ENCODE peak calls at places on chromosomes 13 and 19, in nine cellular contexts. P, C, Y, X, R, F, B, O and N are unnamed samples.
A peak's percentile ranks its signal among the peaks of the same experiment; 100 is the strongest.

GRCh38 chr13:44155422-44156293 is 218.0 kb upstream of the SERP2 start:
- DNase-seq in P (no peak), C (no peak), Y (peak; percentile 38), X (peak; percentile 31), R (peak; percentile 47), F (no peak), B (no peak), O (no peak), N (no peak)

GRCh38 chr19:11047856-11048255 is 41.4 kb upstream of the LDLR start:
- DNase-seq in P (no peak), C (no peak), Y (no peak), X (no peak), R (no peak), F (no peak), B (no peak), O (no peak), N (no peak)

GRCh38 chr13:20526664-20527063 is 1.0 kb upstream of the CRYL1 start:
- DNase-seq in P (no peak), C (no peak), Y (no peak), X (no peak), R (peak; percentile 18), F (peak; percentile 20), B (peak; percentile 18), O (no peak), N (peak; percentile 22)

GRCh38 chr19:45676851-45677263 is 8.8 kb downstream of the GIPR start:
- DNase-seq in P (no peak), C (peak; percentile 85), Y (peak; percentile 87), X (no peak), R (no peak), F (no peak), B (no peak), O (no peak), N (no peak)

GRCh38 chr13:97977376-97977705 is 23.9 kb downstream of the IPO5 start:
- DNase-seq in P (no peak), C (no peak), Y (no peak), X (no peak), R (peak; percentile 11), F (no peak), B (no peak), O (peak; percentile 4), N (no peak)

GRCh38 chr13:80604094-80604493 is 263.2 kb upstream of the SPRY2 start:
- DNase-seq in P (no peak), C (no peak), Y (peak; percentile 8), X (peak; percentile 4), R (no peak), F (no peak), B (no peak), O (peak; percentile 4), N (no peak)

GRCh38 chr19:8088752-8089663 is 36.4 kb downstream of the CCL25 start:
- DNase-seq in P (no peak), C (no peak), Y (no peak), X (no peak), R (no peak), F (no peak), B (no peak), O (peak; percentile 16), N (no peak)

GRCh38 chr13:102089177-102089576 is 312.7 kb downstream of the FGF14 start:
- DNase-seq in P (no peak), C (no peak), Y (no peak), X (no peak), R (no peak), F (no peak), B (no peak), O (peak; percentile 11), N (peak; percentile 34)

GRCh38 chr19:39448271-39448670 is 2.9 kb downstream of the SUPT5H start:
- DNase-seq in P (peak; percentile 71), C (no peak), Y (no peak), X (no peak), R (peak; percentile 68), F (no peak), B (no peak), O (peak; percentile 75), N (no peak)

DNA sequence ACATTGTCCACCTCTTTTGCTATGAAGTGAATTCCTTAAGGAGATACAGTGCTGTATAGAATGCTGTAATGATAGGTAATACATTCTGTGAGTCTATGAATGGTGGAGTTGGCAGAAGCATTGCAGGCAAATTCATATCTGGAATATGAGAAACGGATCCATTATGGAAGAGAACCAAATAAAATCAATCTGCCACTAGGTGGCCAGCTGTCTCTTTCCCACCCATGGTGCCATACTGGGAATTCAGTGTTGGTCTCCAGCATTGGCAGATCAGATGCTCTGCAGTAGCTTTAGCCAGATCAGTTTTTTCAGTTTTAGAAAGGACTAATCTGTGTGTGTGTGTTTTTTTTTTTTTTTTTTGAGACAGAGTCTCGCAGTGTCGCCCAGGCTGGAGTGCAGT is 27.6 kb downstream of the DNAJC3 start:
- DNase-seq in P (no peak), C (no peak), Y (peak; percentile 57), X (no peak), R (no peak), F (no peak), B (no peak), O (peak; percentile 29), N (peak; percentile 37)
- TF ChIP-seq EZH2 in P (no peak), C (no peak), Y (no peak), X (no peak), R (no peak), F (no peak), B (no peak), O (no peak), N (no peak)

GRCh38 chr19:42206871-42207755 is 10.4 kb downstream of the DEDD2 start:
- DNase-seq in P (peak; percentile 71), C (no peak), Y (no peak), X (no peak), R (peak; percentile 72), F (no peak), B (no peak), O (peak; percentile 88), N (no peak)

GRCh38 chr19:42204684-42205083 is 12.8 kb downstream of the DEDD2 start:
- DNase-seq in P (no peak), C (no peak), Y (peak; percentile 37), X (no peak), R (no peak), F (no peak), B (no peak), O (no peak), N (no peak)

GRCh38 chr19:42201489-42202289 is 15.8 kb downstream of the DEDD2 start:
- DNase-seq in P (no peak), C (no peak), Y (no peak), X (no peak), R (no peak), F (no peak), B (no peak), O (no peak), N (no peak)

GRCh38 chr19:42202290-42202867 is 15.1 kb downstream of the DEDD2 start:
- DNase-seq in P (no peak), C (no peak), Y (no peak), X (no peak), R (no peak), F (no peak), B (no peak), O (no peak), N (no peak)

DNA sequence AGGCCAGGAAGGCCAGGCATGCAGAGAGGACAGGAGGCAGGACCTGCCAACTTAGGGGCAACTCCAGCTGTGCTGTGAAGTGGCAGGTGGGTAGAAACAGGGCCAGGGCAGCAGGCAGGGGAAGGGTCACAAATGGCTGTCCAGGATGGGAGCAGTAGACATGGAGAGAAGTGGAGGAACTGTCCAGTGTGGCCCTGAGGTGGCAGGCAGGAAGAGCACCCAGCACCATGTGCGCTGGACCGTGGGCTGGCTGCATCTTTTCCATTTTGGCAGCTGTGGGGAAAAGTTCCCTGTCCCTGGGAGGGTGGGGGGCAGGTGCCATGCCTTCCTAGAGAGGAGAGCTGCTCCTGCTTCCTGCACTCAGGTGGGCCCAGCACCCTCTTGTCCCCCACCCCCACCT is 13.8 kb downstream of the DEDD2 start:
- DNase-seq in P (no peak), C (no peak), Y (no peak), X (no peak), R (no peak), F (no peak), B (no peak), O (no peak), N (no peak)
- H3K36me3 ChIP-seq in P (peaks cover 15% of the 10 kb centered on the region), C (peaks cover 66% of the 10 kb centered on the region), Y (peaks cover 15% of the 10 kb centered on the region), X (no peaks in the 10 kb centered on the region), R (peaks cover 19% of the 10 kb centered on the region), F (peaks cover 48% of the 10 kb centered on the region), B (peaks cover 66% of the 10 kb centered on the region), O (peaks cover 18% of the 10 kb centered on the region), N (peaks cover 64% of the 10 kb centered on the region)

GRCh38 chr13:27915301-27916207 is 4.2 kb upstream of the PDX1 start:
- DNase-seq in P (peak; percentile 35), C (peak; percentile 39), Y (peak; percentile 19), X (no peak), R (no peak), F (no peak), B (no peak), O (peak; percentile 54), N (no peak)
- H3K27ac ChIP-seq in P (no peak overlapping the region), C (no peak overlapping the region), Y (no peak overlapping the region), X (no peak overlapping the region), R (no peak overlapping the region), F (no peak overlapping the region), B (no peak overlapping the region), O (no peak overlapping the region), N (no peak overlapping the region)

DNA sequence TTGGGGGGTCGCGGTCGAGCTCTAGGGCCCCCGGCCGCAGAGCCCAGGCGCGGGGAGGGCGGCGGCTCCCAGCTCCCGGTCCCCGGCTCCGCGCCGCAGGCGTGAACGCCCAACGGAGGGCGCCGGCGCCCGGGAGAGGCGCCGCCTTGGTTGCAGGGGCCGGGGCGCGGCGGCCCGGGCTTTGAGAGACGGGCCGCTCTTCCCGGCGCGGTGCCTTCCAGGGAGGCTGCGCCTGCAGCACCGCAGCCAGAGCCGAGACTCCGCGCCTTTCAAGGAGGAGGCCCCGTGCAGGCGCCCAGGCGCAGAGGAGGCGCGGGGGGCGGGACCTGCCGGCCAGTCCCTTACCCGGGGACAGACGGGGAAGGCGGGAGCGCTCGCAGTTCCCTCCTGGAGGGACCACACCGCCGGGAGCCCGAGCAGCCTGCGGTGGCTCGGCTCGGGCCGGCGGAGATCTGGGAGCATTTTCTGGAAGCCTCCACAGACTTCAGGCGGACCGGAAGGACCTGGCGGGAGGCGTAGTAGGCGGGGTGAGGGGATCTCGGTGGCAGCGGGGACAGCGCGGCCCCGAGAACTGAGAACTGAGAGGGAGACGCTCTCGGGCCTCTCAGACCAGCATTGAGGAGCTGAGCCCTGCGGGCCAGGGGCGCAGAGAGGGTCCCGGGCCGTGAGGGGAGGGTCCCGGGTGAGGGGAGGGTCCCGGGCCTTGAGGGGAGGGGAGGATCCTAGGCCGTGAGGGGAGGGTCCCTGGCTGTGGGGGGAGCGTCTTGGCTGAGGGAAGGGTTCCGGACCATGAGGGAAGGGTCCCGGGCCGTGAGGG is 25.5 kb upstream of the MCF2L start:
- DNase-seq in P (peak; percentile 12), C (peak; percentile 81), Y (peak; percentile 72), X (peak; percentile 85), R (peak; percentile 23), F (no peak), B (no peak), O (peak; percentile 28), N (peak; percentile 56)
- TF ChIP-seq EZH2 in P (no peak), C (no peak), Y (no peak), X (no peak), R (no peak), F (no peak), B (no peak), O (no peak), N (no peak)

GRCh38 chr19:19653597-19654147 is 9.8 kb downstream of the ATP13A1 start:
- DNase-seq in P (no peak), C (no peak), Y (no peak), X (no peak), R (no peak), F (no peak), B (no peak), O (no peak), N (no peak)
- H3K36me3 ChIP-seq in P (peaks cover 21% of the 10 kb centered on the region), C (peaks cover 84% of the 10 kb centered on the region), Y (peaks cover 23% of the 10 kb centered on the region), X (no peaks in the 10 kb centered on the region), R (peaks cover 55% of the 10 kb centered on the region), F (peaks cover 69% of the 10 kb centered on the region), B (peaks cover 98% of the 10 kb centered on the region), O (peaks cover 73% of the 10 kb centered on the region), N (peaks cover 78% of the 10 kb centered on the region)

GRCh38 chr19:29844891-29845575 is 33.2 kb downstream of the CCNE1 start:
- DNase-seq in P (peak; percentile 86), C (peak; percentile 95), Y (peak; percentile 95), X (peak; percentile 96), R (peak; percentile 91), F (peak; percentile 89), B (peak; percentile 96), O (peak; percentile 81), N (peak; percentile 93)
- H3K27ac ChIP-seq in P (no peak overlapping the region), C (no peak overlapping the region), Y (peak overlapping the region; percentile 64), X (peak overlapping the region; percentile 12), R (peak overlapping the region; percentile 9), F (peak overlapping the region; percentile 59), B (peak overlapping the region; percentile 59), O (peak overlapping the region; percentile 46), N (no peak overlapping the region)